ENCODE peak calls at places on chromosomes 2 and 18, in eight cellular contexts. One of them, this sample, is unnamed. For H3K9me3, the result is how much of the 10 kb centered on the place peaks cover.

GRCh38 chr2:83602753-83603152 is 856.3 kb downstream of the SUCLG1 start:
- DNase-seq in lower lobe of right lung: no peak
- DNase-seq in keratinocyte: no peak
- DNase-seq in transverse colon: no peak
- DNase-seq in OCI-LY7: no peak
- DNase-seq in tibial nerve: no peak
- DNase-seq in CD4-positive, CD25-positive, alpha-beta regulatory T cell: no peak
- DNase-seq in mammary epithelial cell: no peak
- DNase-seq in this sample: no peak

GRCh38 chr2:68911714-68912510 is 40.7 kb upstream of the BMP10 start:
- DNase-seq in keratinocyte: no peak
- DNase-seq in CD4-positive, CD25-positive, alpha-beta regulatory T cell: peak
- DNase-seq in OCI-LY7: no peak
- DNase-seq in transverse colon: no peak
- DNase-seq in mammary epithelial cell: no peak
- DNase-seq in lower lobe of right lung: no peak
- DNase-seq in tibial nerve: no peak
- DNase-seq in this sample: no peak

GRCh38 chr2:129876576-129876975 is 102.9 kb upstream of the RAB6C start:
- DNase-seq in CD4-positive, CD25-positive, alpha-beta regulatory T cell: no peak
- DNase-seq in mammary epithelial cell: no peak
- DNase-seq in OCI-LY7: no peak
- DNase-seq in tibial nerve: no peak
- DNase-seq in lower lobe of right lung: no peak
- DNase-seq in keratinocyte: no peak
- DNase-seq in transverse colon: no peak
- DNase-seq in this sample: no peak

GRCh38 chr2:56184500-56184996 is 758 bp downstream of the CCDC85A start:
- DNase-seq in lower lobe of right lung: peak
- DNase-seq in CD4-positive, CD25-positive, alpha-beta regulatory T cell: no peak
- DNase-seq in transverse colon: no peak
- DNase-seq in mammary epithelial cell: peak
- DNase-seq in tibial nerve: no peak
- DNase-seq in OCI-LY7: no peak
- DNase-seq in keratinocyte: no peak
- DNase-seq in this sample: no peak

GRCh38 chr2:63619328-63619727 is 30.6 kb downstream of the MDH1 start:
- DNase-seq in mammary epithelial cell: no peak
- DNase-seq in OCI-LY7: no peak
- DNase-seq in CD4-positive, CD25-positive, alpha-beta regulatory T cell: no peak
- DNase-seq in keratinocyte: no peak
- DNase-seq in transverse colon: no peak
- DNase-seq in tibial nerve: no peak
- DNase-seq in lower lobe of right lung: no peak
- DNase-seq in this sample: no peak

GRCh38 chr2:239257511-239257937 is 143.3 kb downstream of the HDAC4 start:
- DNase-seq in OCI-LY7: no peak
- DNase-seq in tibial nerve: no peak
- DNase-seq in lower lobe of right lung: no peak
- DNase-seq in mammary epithelial cell: peak
- DNase-seq in CD4-positive, CD25-positive, alpha-beta regulatory T cell: peak
- DNase-seq in keratinocyte: peak
- DNase-seq in transverse colon: no peak
- DNase-seq in this sample: peak

GRCh38 chr18:76605341-76605929 is 110.4 kb upstream of the ZNF516 start:
- DNase-seq in transverse colon: no peak
- DNase-seq in CD4-positive, CD25-positive, alpha-beta regulatory T cell: no peak
- DNase-seq in tibial nerve: no peak
- DNase-seq in mammary epithelial cell: no peak
- DNase-seq in keratinocyte: no peak
- DNase-seq in OCI-LY7: no peak
- DNase-seq in lower lobe of right lung: no peak
- DNase-seq in this sample: no peak

GRCh38 chr18:25814841-25815458 is 275.5 kb downstream of the SS18 start:
- DNase-seq in keratinocyte: no peak
- DNase-seq in transverse colon: no peak
- DNase-seq in CD4-positive, CD25-positive, alpha-beta regulatory T cell: peak
- DNase-seq in lower lobe of right lung: no peak
- DNase-seq in tibial nerve: no peak
- DNase-seq in OCI-LY7: peak
- DNase-seq in mammary epithelial cell: no peak
- DNase-seq in this sample: no peak

GRCh38 chr2:228867406-228867805 is 403.7 kb downstream of the PID1 start:
- DNase-seq in CD4-positive, CD25-positive, alpha-beta regulatory T cell: no peak
- DNase-seq in mammary epithelial cell: no peak
- DNase-seq in OCI-LY7: no peak
- DNase-seq in keratinocyte: no peak
- DNase-seq in tibial nerve: no peak
- DNase-seq in lower lobe of right lung: no peak
- DNase-seq in transverse colon: no peak
- DNase-seq in this sample: no peak

GRCh38 chr2:228870993-228871392 is 400.1 kb downstream of the PID1 start:
- DNase-seq in CD4-positive, CD25-positive, alpha-beta regulatory T cell: no peak
- DNase-seq in OCI-LY7: no peak
- DNase-seq in tibial nerve: no peak
- DNase-seq in transverse colon: no peak
- DNase-seq in keratinocyte: no peak
- DNase-seq in lower lobe of right lung: no peak
- DNase-seq in mammary epithelial cell: no peak
- DNase-seq in this sample: no peak

GRCh38 chr2:228866044-228866443 is 405.0 kb downstream of the PID1 start:
- DNase-seq in CD4-positive, CD25-positive, alpha-beta regulatory T cell: no peak
- DNase-seq in tibial nerve: no peak
- DNase-seq in mammary epithelial cell: no peak
- DNase-seq in transverse colon: no peak
- DNase-seq in lower lobe of right lung: no peak
- DNase-seq in OCI-LY7: no peak
- DNase-seq in keratinocyte: no peak
- DNase-seq in this sample: no peak

GRCh38 chr2:228869601-228870264 is 401.4 kb downstream of the PID1 start:
- DNase-seq in tibial nerve: no peak
- DNase-seq in CD4-positive, CD25-positive, alpha-beta regulatory T cell: no peak
- DNase-seq in lower lobe of right lung: no peak
- DNase-seq in keratinocyte: no peak
- DNase-seq in OCI-LY7: no peak
- DNase-seq in mammary epithelial cell: no peak
- DNase-seq in transverse colon: no peak
- DNase-seq in this sample: no peak

GRCh38 chr2:228866781-228867180 is 404.3 kb downstream of the PID1 start:
- DNase-seq in lower lobe of right lung: no peak
- DNase-seq in transverse colon: no peak
- DNase-seq in mammary epithelial cell: no peak
- DNase-seq in tibial nerve: no peak
- DNase-seq in OCI-LY7: no peak
- DNase-seq in CD4-positive, CD25-positive, alpha-beta regulatory T cell: no peak
- DNase-seq in keratinocyte: no peak
- DNase-seq in this sample: no peak
- H3K9me3 ChIP-seq in lower lobe of right lung: under half
- H3K9me3 ChIP-seq in transverse colon: under half
- H3K9me3 ChIP-seq in mammary epithelial cell: under half
- H3K9me3 ChIP-seq in tibial nerve: under half
- H3K9me3 ChIP-seq in OCI-LY7: under half
- H3K9me3 ChIP-seq in CD4-positive, CD25-positive, alpha-beta regulatory T cell: under half
- H3K9me3 ChIP-seq in keratinocyte: under half
- H3K9me3 ChIP-seq in this sample: under half

GRCh38 chr18:13220326-13220991 is 1.9 kb downstream of the LDLRAD4 start:
- DNase-seq in OCI-LY7: no peak
- DNase-seq in transverse colon: peak
- DNase-seq in keratinocyte: no peak
- DNase-seq in lower lobe of right lung: no peak
- DNase-seq in tibial nerve: no peak
- DNase-seq in CD4-positive, CD25-positive, alpha-beta regulatory T cell: no peak
- DNase-seq in mammary epithelial cell: no peak
- DNase-seq in this sample: no peak

GRCh38 chr18:13223341-13224148 is 5.0 kb downstream of the LDLRAD4 start:
- DNase-seq in mammary epithelial cell: no peak
- DNase-seq in OCI-LY7: no peak
- DNase-seq in transverse colon: peak
- DNase-seq in lower lobe of right lung: no peak
- DNase-seq in tibial nerve: no peak
- DNase-seq in keratinocyte: no peak
- DNase-seq in CD4-positive, CD25-positive, alpha-beta regulatory T cell: no peak
- DNase-seq in this sample: no peak

GRCh38 chr18:13222371-13223281 is 4.1 kb downstream of the LDLRAD4 start:
- DNase-seq in tibial nerve: no peak
- DNase-seq in keratinocyte: no peak
- DNase-seq in mammary epithelial cell: no peak
- DNase-seq in transverse colon: peak
- DNase-seq in lower lobe of right lung: peak
- DNase-seq in CD4-positive, CD25-positive, alpha-beta regulatory T cell: no peak
- DNase-seq in OCI-LY7: no peak
- DNase-seq in this sample: no peak

GRCh38 chr18:13219576-13219975 is 1.0 kb downstream of the LDLRAD4 start:
- DNase-seq in OCI-LY7: no peak
- DNase-seq in lower lobe of right lung: no peak
- DNase-seq in keratinocyte: no peak
- DNase-seq in transverse colon: no peak
- DNase-seq in CD4-positive, CD25-positive, alpha-beta regulatory T cell: peak
- DNase-seq in tibial nerve: no peak
- DNase-seq in mammary epithelial cell: no peak
- DNase-seq in this sample: no peak

DNA sequence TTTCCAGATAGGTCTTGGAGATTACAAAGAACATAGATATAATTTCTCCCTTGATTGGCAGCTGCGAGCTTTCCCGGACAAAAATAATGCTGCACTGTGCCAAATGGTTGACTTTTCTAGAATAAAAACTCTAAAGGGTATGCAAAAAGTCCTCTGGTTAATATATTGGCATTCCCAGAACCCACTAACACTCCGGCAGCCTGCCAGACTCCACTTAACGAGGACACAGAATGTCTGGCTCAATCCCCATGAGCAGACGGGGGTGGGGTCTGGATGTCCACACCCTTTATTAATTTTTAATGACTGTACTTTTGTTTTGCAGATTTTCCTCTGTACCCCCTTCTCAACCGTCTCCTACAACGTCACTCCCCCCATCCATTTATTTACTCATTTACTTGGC is 3.3 kb downstream of the LDLRAD4 start:
- DNase-seq in mammary epithelial cell: no peak
- DNase-seq in transverse colon: peak
- DNase-seq in keratinocyte: no peak
- DNase-seq in OCI-LY7: no peak
- DNase-seq in tibial nerve: no peak
- DNase-seq in CD4-positive, CD25-positive, alpha-beta regulatory T cell: no peak
- DNase-seq in lower lobe of right lung: no peak
- DNase-seq in this sample: no peak
- H3K4me3 ChIP-seq in mammary epithelial cell: no peak
- H3K4me3 ChIP-seq in transverse colon: no peak
- H3K4me3 ChIP-seq in keratinocyte: no peak
- H3K4me3 ChIP-seq in OCI-LY7: no peak
- H3K4me3 ChIP-seq in tibial nerve: no peak
- H3K4me3 ChIP-seq in CD4-positive, CD25-positive, alpha-beta regulatory T cell: no peak
- H3K4me3 ChIP-seq in lower lobe of right lung: peak
- H3K4me3 ChIP-seq in this sample: no peak

GRCh38 chr18:67864677-67865340 is 348.3 kb upstream of the DSEL start:
- DNase-seq in tibial nerve: no peak
- DNase-seq in OCI-LY7: no peak
- DNase-seq in mammary epithelial cell: peak
- DNase-seq in lower lobe of right lung: no peak
- DNase-seq in transverse colon: no peak
- DNase-seq in keratinocyte: no peak
- DNase-seq in CD4-positive, CD25-positive, alpha-beta regulatory T cell: no peak
- DNase-seq in this sample: no peak
- H3K9me3 ChIP-seq in tibial nerve: under half
- H3K9me3 ChIP-seq in OCI-LY7: under half
- H3K9me3 ChIP-seq in mammary epithelial cell: under half
- H3K9me3 ChIP-seq in lower lobe of right lung: under half
- H3K9me3 ChIP-seq in transverse colon: under half
- H3K9me3 ChIP-seq in keratinocyte: under half
- H3K9me3 ChIP-seq in CD4-positive, CD25-positive, alpha-beta regulatory T cell: under half
- H3K9me3 ChIP-seq in this sample: under half

DNA sequence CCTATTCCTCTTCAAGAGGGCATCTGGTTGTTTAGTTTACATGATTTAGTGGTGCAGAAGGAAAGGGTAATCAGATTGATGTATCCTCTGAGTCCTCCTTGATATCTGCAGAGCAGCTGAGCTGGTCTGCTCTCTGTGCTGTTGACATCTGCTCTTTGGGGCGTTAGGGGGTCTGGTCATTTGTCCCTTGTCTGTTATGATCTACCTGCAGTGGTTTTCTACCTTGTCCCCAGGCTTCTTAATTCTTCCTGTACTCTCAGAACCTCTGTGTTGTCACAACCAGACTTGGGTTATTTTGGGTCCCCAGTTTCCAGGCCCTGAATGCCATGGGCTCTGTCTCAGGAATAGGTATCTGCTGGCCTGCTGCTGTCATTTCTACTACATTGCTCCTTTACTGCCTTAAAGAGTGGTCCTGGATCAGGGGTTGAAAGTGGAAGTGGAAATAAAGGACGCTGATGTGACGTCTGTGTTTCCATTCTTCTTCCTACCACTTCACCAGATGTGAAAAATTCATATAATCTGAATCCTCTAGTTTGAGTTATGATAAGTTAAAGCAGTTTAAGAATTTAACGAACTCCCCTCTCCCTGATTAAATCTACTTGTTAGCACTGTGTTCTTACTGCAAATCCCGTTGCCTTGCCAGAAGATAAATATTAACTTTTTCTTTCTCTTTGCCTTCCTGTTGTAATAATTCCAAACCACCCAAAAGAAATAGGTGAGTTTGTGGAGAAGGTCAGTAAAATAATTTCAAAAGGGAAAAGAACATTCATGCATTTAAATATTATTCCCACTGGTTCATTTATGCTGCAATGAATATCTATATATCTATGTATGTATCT is 16.6 kb upstream of the CPS1 start:
- DNase-seq in OCI-LY7: no peak
- DNase-seq in tibial nerve: no peak
- DNase-seq in transverse colon: no peak
- DNase-seq in lower lobe of right lung: no peak
- DNase-seq in keratinocyte: no peak
- DNase-seq in CD4-positive, CD25-positive, alpha-beta regulatory T cell: no peak
- DNase-seq in mammary epithelial cell: no peak
- DNase-seq in this sample: no peak
- H3K4me3 ChIP-seq in OCI-LY7: no peak
- H3K4me3 ChIP-seq in tibial nerve: no peak
- H3K4me3 ChIP-seq in transverse colon: no peak
- H3K4me3 ChIP-seq in lower lobe of right lung: no peak
- H3K4me3 ChIP-seq in keratinocyte: no peak
- H3K4me3 ChIP-seq in CD4-positive, CD25-positive, alpha-beta regulatory T cell: no peak
- H3K4me3 ChIP-seq in mammary epithelial cell: no peak
- H3K4me3 ChIP-seq in this sample: no peak

DNA sequence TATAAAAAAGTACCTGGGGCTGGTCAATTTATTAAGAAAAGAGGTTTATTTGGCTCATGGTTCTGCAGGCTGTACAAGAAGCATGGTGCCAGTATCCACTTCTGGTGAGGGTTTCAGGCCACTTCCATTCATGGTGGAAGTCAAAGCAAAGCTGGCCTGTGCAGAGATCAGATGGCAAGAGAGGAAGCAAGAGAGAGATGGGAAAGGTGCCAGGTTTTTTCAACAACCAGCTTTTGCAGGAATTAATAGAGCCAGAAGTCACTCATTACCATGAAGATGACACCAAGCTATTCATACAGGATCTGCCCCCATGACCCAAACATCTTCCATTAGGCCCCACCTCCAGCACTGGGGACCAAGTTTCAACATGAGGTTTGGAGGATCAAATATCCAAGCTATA is 56.8 kb upstream of the ST3GAL5 start:
- DNase-seq in transverse colon: no peak
- DNase-seq in CD4-positive, CD25-positive, alpha-beta regulatory T cell: no peak
- DNase-seq in lower lobe of right lung: no peak
- DNase-seq in OCI-LY7: no peak
- DNase-seq in keratinocyte: no peak
- DNase-seq in mammary epithelial cell: no peak
- DNase-seq in tibial nerve: no peak
- DNase-seq in this sample: no peak
- H3K9me3 ChIP-seq in transverse colon: under half
- H3K9me3 ChIP-seq in CD4-positive, CD25-positive, alpha-beta regulatory T cell: under half
- H3K9me3 ChIP-seq in lower lobe of right lung: under half
- H3K9me3 ChIP-seq in OCI-LY7: under half
- H3K9me3 ChIP-seq in keratinocyte: under half
- H3K9me3 ChIP-seq in mammary epithelial cell: under half
- H3K9me3 ChIP-seq in tibial nerve: under half
- H3K9me3 ChIP-seq in this sample: under half

This sample was measured in SJCRH30.